ENCODE peak calls at places on chromosome 12, in eight cellular contexts. R is fibroblast of the aortic adventitia, W is NCI-H1436, L is ELF-1, T is iris pigment epithelial cell, H is AG04450, F is GM20000, N is WTC11. A is an unnamed sample.

GRCh38 chr12:122956028-122956427 is 10.2 kb downstream of the ABCB9 start:
- DNase-seq in F (no peak), N (no peak), H (no peak), W (no peak), T (no peak), L (no peak), R (no peak), A (no peak)

GRCh38 chr12:3130053-3130805 is 53.0 kb downstream of the TSPAN9 start:
- DNase-seq in F (no peak), N (no peak), W (no peak), R (no peak), T (no peak), L (no peak), H (no peak), A (no peak)

GRCh38 chr12:33752854-33753253 is 269.4 kb upstream of the ALG10 start:
- DNase-seq in N (no peak), H (no peak), W (no peak), R (no peak), T (peak), L (peak), F (no peak), A (no peak)

GRCh38 chr12:92445253-92446081 is 257.3 kb upstream of the PLEKHG7 start:
- DNase-seq in W (no peak), L (no peak), H (no peak), F (peak), N (no peak), R (peak), T (no peak), A (no peak)

GRCh38 chr12:26056335-26056734 is 68.5 kb downstream of the BHLHE41 start:
- DNase-seq in T (peak), R (peak), N (no peak), F (no peak), L (no peak), H (no peak), W (no peak), A (no peak)

GRCh38 chr12:10151621-10152020 is 20.3 kb downstream of the OLR1 start:
- DNase-seq in H (no peak), R (no peak), T (peak), W (no peak), L (no peak), N (no peak), F (no peak), A (no peak)

GRCh38 chr12:54352891-54353874 is 11.1 kb downstream of the GPR84 start:
- DNase-seq in L (peak), W (no peak), F (no peak), H (no peak), R (peak), N (no peak), T (peak), A (no peak)

GRCh38 chr12:112514926-112515642 is 96.3 kb downstream of the PTPN11 start:
- DNase-seq in H (no peak), F (no peak), L (no peak), W (no peak), N (no peak), T (no peak), R (no peak), A (no peak)

GRCh38 chr12:8026282-8026637 is 6.3 kb upstream of the FOXJ2 start:
- DNase-seq in F (no peak), L (no peak), W (no peak), N (no peak), R (no peak), T (no peak), H (no peak), A (peak)

GRCh38 chr12:117236456-117237001 is 46.3 kb upstream of the FBXO21 start:
- DNase-seq in L (peak), H (peak), F (peak), R (peak), T (peak), W (peak), N (peak), A (peak)

GRCh38 chr12:52267266-52267665 is 7.2 kb upstream of the KRT86 start:
- DNase-seq in N (no peak), H (no peak), W (no peak), T (no peak), F (no peak), L (no peak), R (no peak), A (no peak)

GRCh38 chr12:50070314-50071060 is 13.1 kb downstream of the ASIC1 start:
- DNase-seq in N (peak), W (peak), R (peak), L (peak), F (peak), H (peak), T (peak), A (peak)

GRCh38 chr12:26001530-26001929 is 43.0 kb downstream of the RASSF8 start:
- DNase-seq in W (no peak), H (no peak), T (no peak), F (no peak), N (no peak), R (no peak), L (no peak), A (no peak)

A was measured in AG09319.